ENCODE peak calls at places on chromosomes 13 and 19, in six cellular contexts. O is GM04503; C is stimulated activated CD4-positive, alpha-beta T cell treated with anti-CD3 and anti-CD28 coated beads, TNF-alpha, amount 100 ng/mL, for 4 hours; I is renal cortical epithelial cell; Q is substantia nigra; N is activated naive CD4-positive, alpha-beta T cell treated with Interleukin-2 at 50 U/mL for 16 hours. F is an unnamed sample.

GRCh38 chr19:44657211-44657921 is 13.7 kb downstream of the PVR start:
- DNase-seq in Q (no peak), I (peak), C (peak), O (no peak), N (peak), F (peak)

GRCh38 chr13:84121456-84121855 is 239.2 kb upstream of the SLITRK1 start:
- DNase-seq in I (no peak), Q (no peak), O (no peak), C (no peak), N (no peak), F (no peak)

GRCh38 chr19:17473041-17473440 is 2.7 kb downstream of the SLC27A1 start:
- DNase-seq in N (no peak), Q (no peak), O (peak), I (peak), C (no peak), F (no peak)

GRCh38 chr13:39777527-39778061 is 122.1 kb downstream of the COG6 start:
- DNase-seq in N (peak), O (peak), Q (no peak), I (peak), C (peak), F (no peak)

GRCh38 chr19:43439183-43440063 is 24.7 kb downstream of the TEX101 start:
- DNase-seq in C (peak), O (peak), N (peak), I (peak), Q (no peak), F (peak)

GRCh38 chr19:46206176-46206575 is 23.4 kb upstream of the IGFL1 start:
- DNase-seq in O (no peak), Q (no peak), C (no peak), I (no peak), N (no peak), F (no peak)

GRCh38 chr19:18915639-18916038 is 3.5 kb downstream of the COPE start:
- DNase-seq in Q (peak), N (peak), O (no peak), I (peak), C (no peak), F (no peak)

GRCh38 chr13:51623473-51623872 is 39.2 kb downstream of the WDFY2 start:
- DNase-seq in I (no peak), C (no peak), N (no peak), Q (no peak), O (no peak), F (no peak)